ENCODE peak calls at places on chromosomes 6 and 20, in ten cellular contexts. Y is right lobe of liver; K is heart left ventricle; A is amniotic epithelial cell; U is epithelial cell of esophagus; R is cardiac septum; E is naive thymus-derived CD8-positive, alpha-beta T cell; S is PC-9; P is NCI-H446 treated with DMSO at 0.1 percent for 48 hours; F is endothelial cell. O is an unnamed sample.
A peak's percentile ranks its signal among the peaks of the same experiment; 100 is the strongest.

GRCh38 chr6:31821301-31822037 is 6.1 kb upstream of the HSPA1B start:
- DNase-seq in Y (peak; percentile 76), K (peak; percentile 82), A (no peak), U (peak; percentile 49), R (peak; percentile 85), E (no peak), S (peak; percentile 55), P (no peak), F (peak; percentile 51), O (peak; percentile 54)

GRCh38 chr6:72787521-72788031 is 165.7 kb downstream of the KCNQ5 start:
- DNase-seq in Y (no peak), K (no peak), A (peak; percentile 92), U (peak; percentile 99), R (no peak), E (no peak), S (peak; percentile 86), P (peak; percentile 94), F (no peak), O (no peak)

GRCh38 chr20:34896086-34896551 is 19.7 kb downstream of the ACSS2 start:
- DNase-seq in Y (peak; percentile 72), K (peak; percentile 67), A (peak; percentile 66), U (no peak), R (no peak), E (no peak), S (no peak), P (peak; percentile 13), F (no peak), O (no peak)

GRCh38 chr6:85403331-85404015 is 46.4 kb upstream of the NT5E start:
- DNase-seq in Y (no peak), K (no peak), A (peak; percentile 87), U (peak; percentile 90), R (no peak), E (no peak), S (peak; percentile 68), P (no peak), F (no peak), O (no peak)

GRCh38 chr20:20360464-20360863 is 7.4 kb upstream of the INSM1 start:
- DNase-seq in Y (no peak), K (no peak), A (peak; percentile 45), U (peak; percentile 71), R (no peak), E (no peak), S (no peak), P (peak; percentile 65), F (peak; percentile 62), O (peak; percentile 93)

GRCh38 chr6:137717074-137718073 is 149.7 kb upstream of the TNFAIP3 start:
- DNase-seq in Y (no peak), K (no peak), A (no peak), U (peak; percentile 89), R (no peak), E (peak; percentile 79), S (peak; percentile 81), P (no peak), F (no peak), O (no peak)

GRCh38 chr6:152170702-152171667 is 363.5 kb downstream of the ESR1 start:
- DNase-seq in Y (no peak), K (no peak), A (peak; percentile 98), U (peak; percentile 7), R (no peak), E (no peak), S (no peak), P (no peak), F (no peak), O (no peak)

GRCh38 chr6:166640342-166641043 is 13.4 kb upstream of the RPS6KA2 start:
- DNase-seq in Y (no peak), K (peak; percentile 56), A (no peak), U (peak; percentile 61), R (no peak), E (no peak), S (no peak), P (no peak), F (peak; percentile 66), O (no peak)

GRCh38 chr6:190596-191395 is 101.5 kb upstream of the DUSP22 start:
- DNase-seq in Y (no peak), K (no peak), A (no peak), U (peak; percentile 37), R (no peak), E (no peak), S (no peak), P (no peak), F (peak; percentile 22), O (peak; percentile 18)

GRCh38 chr6:43278524-43279078 is 19.5 kb upstream of the SLC22A7 start:
- DNase-seq in Y (peak; percentile 86), K (no peak), A (peak; percentile 11), U (peak; percentile 37), R (no peak), E (no peak), S (no peak), P (no peak), F (no peak), O (no peak)

GRCh38 chr6:162055365-162055764 is 672.2 kb downstream of the PRKN start:
- DNase-seq in Y (no peak), K (no peak), A (no peak), U (no peak), R (no peak), E (no peak), S (no peak), P (no peak), F (no peak), O (no peak)

GRCh38 chr6:167733740-167734661 is 92.7 kb upstream of the AFDN start:
- DNase-seq in Y (peak; percentile 87), K (no peak), A (no peak), U (no peak), R (peak; percentile 22), E (no peak), S (no peak), P (no peak), F (no peak), O (peak; percentile 89)

GRCh38 chr20:61253264-61253639 is 1.2 kb downstream of the CDH4 start:
- DNase-seq in Y (no peak), K (no peak), A (peak; percentile 38), U (peak; percentile 38), R (no peak), E (no peak), S (no peak), P (no peak), F (peak; percentile 51), O (no peak)

GRCh38 chr6:38827024-38827423 is 111.9 kb downstream of the DNAH8 start:
- DNase-seq in Y (no peak), K (no peak), A (no peak), U (no peak), R (no peak), E (no peak), S (no peak), P (no peak), F (no peak), O (no peak)